ENCODE peak calls at places on chromosomes 7 and 10, in four cellular contexts. One of them, this sample, is unnamed.

GRCh38 chr10:126147866-126148578 is 240.3 kb downstream of the ADAM12 start:
- DNase-seq in GM23338: no peak
- DNase-seq in upper lobe of left lung: no peak
- DNase-seq in HFF-Myc: peak
- DNase-seq in this sample: peak

GRCh38 chr7:101138149-101138870 is 11.4 kb downstream of the SERPINE1 start:
- DNase-seq in GM23338: peak
- DNase-seq in upper lobe of left lung: peak
- DNase-seq in HFF-Myc: peak
- DNase-seq in this sample: peak

GRCh38 chr7:76351372-76351771 is 7.4 kb downstream of the YWHAG start:
- DNase-seq in GM23338: no peak
- DNase-seq in upper lobe of left lung: no peak
- DNase-seq in HFF-Myc: no peak
- DNase-seq in this sample: no peak

GRCh38 chr10:77363197-77363596 is 274.4 kb downstream of the KCNMA1 start:
- DNase-seq in GM23338: no peak
- DNase-seq in upper lobe of left lung: no peak
- DNase-seq in HFF-Myc: no peak
- DNase-seq in this sample: no peak

GRCh38 chr7:18727094-18727870 is 231.7 kb downstream of the HDAC9 start:
- DNase-seq in GM23338: no peak
- DNase-seq in upper lobe of left lung: no peak
- DNase-seq in HFF-Myc: no peak
- DNase-seq in this sample: no peak

GRCh38 chr10:108608860-108609259 is 1314.5 kb downstream of the XPNPEP1 start:
- DNase-seq in GM23338: no peak
- DNase-seq in upper lobe of left lung: no peak
- DNase-seq in HFF-Myc: no peak
- DNase-seq in this sample: no peak

GRCh38 chr7:68853254-68853653 is 745.0 kb upstream of the AUTS2 start:
- DNase-seq in GM23338: no peak
- DNase-seq in upper lobe of left lung: no peak
- DNase-seq in HFF-Myc: no peak
- DNase-seq in this sample: no peak

GRCh38 chr10:98910048-98910447 is 325.6 kb downstream of the HPSE2 start:
- DNase-seq in GM23338: no peak
- DNase-seq in upper lobe of left lung: no peak
- DNase-seq in HFF-Myc: no peak
- DNase-seq in this sample: no peak

GRCh38 chr10:88216976-88217375 is 353.6 kb downstream of the PTEN start:
- DNase-seq in GM23338: no peak
- DNase-seq in upper lobe of left lung: no peak
- DNase-seq in HFF-Myc: no peak
- DNase-seq in this sample: no peak

GRCh38 chr10:20185116-20185515 is 368.9 kb downstream of the PLXDC2 start:
- DNase-seq in GM23338: peak
- DNase-seq in upper lobe of left lung: no peak
- DNase-seq in HFF-Myc: no peak
- DNase-seq in this sample: no peak

GRCh38 chr10:86819567-86819966 is 63.1 kb downstream of the BMPR1A start:
- DNase-seq in GM23338: no peak
- DNase-seq in upper lobe of left lung: no peak
- DNase-seq in HFF-Myc: no peak
- DNase-seq in this sample: no peak

GRCh38 chr10:103238506-103239252 is 7.0 kb upstream of the RPEL1 start:
- DNase-seq in GM23338: peak
- DNase-seq in upper lobe of left lung: peak
- DNase-seq in HFF-Myc: no peak
- DNase-seq in this sample: peak
- TF ChIP-seq CTCF in GM23338: peak
- TF ChIP-seq CTCF in upper lobe of left lung: no peak
- TF ChIP-seq CTCF in HFF-Myc: peak
- TF ChIP-seq CTCF in this sample: peak

DNA sequence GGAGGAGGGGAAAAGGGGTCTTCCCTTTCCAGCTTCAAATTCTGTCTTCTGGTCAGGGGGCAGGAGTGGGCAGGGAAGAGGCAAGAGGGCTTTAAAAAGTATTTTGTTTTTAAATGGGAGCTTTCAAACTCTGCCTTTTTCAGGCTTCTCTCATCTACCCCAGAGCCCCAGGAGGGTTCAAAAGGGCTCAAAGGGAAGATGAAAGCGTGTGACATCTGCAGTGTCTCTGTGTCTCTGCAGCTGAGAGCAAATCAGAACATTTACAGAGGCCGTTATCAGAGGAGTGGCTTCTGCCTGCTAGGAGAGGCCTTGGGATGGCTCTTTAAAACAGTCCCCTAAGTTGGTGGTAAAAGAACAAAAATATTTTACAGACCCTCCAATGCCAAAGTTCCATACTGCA is 30.3 kb downstream of the TRIM8 start:
- DNase-seq in GM23338: no peak
- DNase-seq in upper lobe of left lung: no peak
- DNase-seq in HFF-Myc: no peak
- DNase-seq in this sample: no peak
- H3K4me3 ChIP-seq in GM23338: peak
- H3K4me3 ChIP-seq in upper lobe of left lung: peak
- H3K4me3 ChIP-seq in HFF-Myc: no peak
- H3K4me3 ChIP-seq in this sample: no peak

GRCh38 chr10:5776150-5776880 is 36.9 kb downstream of the GDI2 start:
- DNase-seq in GM23338: peak
- DNase-seq in upper lobe of left lung: no peak
- DNase-seq in HFF-Myc: no peak
- DNase-seq in this sample: no peak
- TF ChIP-seq CTCF in GM23338: peak
- TF ChIP-seq CTCF in upper lobe of left lung: no peak
- TF ChIP-seq CTCF in HFF-Myc: no peak
- TF ChIP-seq CTCF in this sample: peak

GRCh38 chr10:80132299-80133139 is at the start of gene PLAC9:
- DNase-seq in GM23338: peak
- DNase-seq in upper lobe of left lung: no peak
- DNase-seq in HFF-Myc: no peak
- DNase-seq in this sample: no peak
- H3K4me3 ChIP-seq in GM23338: peak
- H3K4me3 ChIP-seq in upper lobe of left lung: peak
- H3K4me3 ChIP-seq in HFF-Myc: peak
- H3K4me3 ChIP-seq in this sample: peak

GRCh38 chr10:83605783-83606182 is 533.5 kb upstream of the GHITM start:
- DNase-seq in GM23338: no peak
- DNase-seq in upper lobe of left lung: no peak
- DNase-seq in HFF-Myc: no peak
- DNase-seq in this sample: no peak

GRCh38 chr10:83603708-83604107 is 535.6 kb upstream of the GHITM start:
- DNase-seq in GM23338: no peak
- DNase-seq in upper lobe of left lung: no peak
- DNase-seq in HFF-Myc: no peak
- DNase-seq in this sample: no peak

GRCh38 chr10:83606275-83606674 is 533.0 kb upstream of the GHITM start:
- DNase-seq in GM23338: peak
- DNase-seq in upper lobe of left lung: no peak
- DNase-seq in HFF-Myc: peak
- DNase-seq in this sample: no peak

GRCh38 chr10:83612050-83612449 is 527.3 kb upstream of the GHITM start:
- DNase-seq in GM23338: no peak
- DNase-seq in upper lobe of left lung: no peak
- DNase-seq in HFF-Myc: no peak
- DNase-seq in this sample: peak

DNA sequence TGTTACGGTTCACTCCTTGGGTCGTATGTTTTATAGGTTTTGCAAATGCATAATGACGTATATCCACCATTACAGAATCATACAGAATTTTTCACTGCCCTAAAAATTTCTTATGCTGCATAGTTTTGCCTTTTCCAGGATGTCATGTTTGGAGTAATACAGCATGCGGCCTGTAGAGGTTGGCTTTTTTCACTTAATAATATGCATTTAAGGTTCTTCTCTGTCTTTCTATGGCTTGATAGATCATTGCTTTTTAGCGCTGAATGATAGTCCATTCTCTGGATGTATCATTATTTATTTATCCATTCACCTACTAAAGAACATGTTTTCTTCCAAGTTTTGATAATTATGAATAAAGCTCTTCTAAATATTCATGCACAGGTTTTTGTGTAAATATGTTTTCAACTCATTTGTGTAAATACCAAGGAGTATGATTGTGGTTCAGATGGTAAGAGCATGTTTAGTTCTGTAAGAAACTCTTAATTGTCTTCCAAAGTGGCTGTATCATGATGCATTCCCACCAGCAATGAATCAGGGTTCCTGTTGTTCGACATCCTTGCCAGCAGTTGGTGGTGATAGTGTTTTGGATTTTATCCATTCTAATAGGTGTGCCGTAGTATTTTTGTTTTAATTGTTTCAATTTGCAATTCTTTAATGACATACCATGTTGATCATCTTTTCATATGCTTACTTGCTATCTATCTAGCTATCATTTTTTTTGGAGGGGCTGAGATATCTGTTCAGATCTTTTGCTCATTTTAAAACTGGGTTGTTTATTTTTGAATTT is 531.2 kb upstream of the GHITM start:
- DNase-seq in GM23338: peak
- DNase-seq in upper lobe of left lung: no peak
- DNase-seq in HFF-Myc: no peak
- DNase-seq in this sample: peak
- TF ChIP-seq CTCF in GM23338: peak
- TF ChIP-seq CTCF in upper lobe of left lung: no peak
- TF ChIP-seq CTCF in HFF-Myc: no peak
- TF ChIP-seq CTCF in this sample: no peak

GRCh38 chr10:21401196-21401595 is 124.3 kb downstream of the SKIDA1 start:
- DNase-seq in GM23338: no peak
- DNase-seq in upper lobe of left lung: no peak
- DNase-seq in HFF-Myc: no peak
- DNase-seq in this sample: no peak

GRCh38 chr10:21399392-21400015 is 126.0 kb downstream of the SKIDA1 start:
- DNase-seq in GM23338: no peak
- DNase-seq in upper lobe of left lung: no peak
- DNase-seq in HFF-Myc: peak
- DNase-seq in this sample: peak

GRCh38 chr10:21402606-21403083 is 122.8 kb downstream of the SKIDA1 start:
- DNase-seq in GM23338: no peak
- DNase-seq in upper lobe of left lung: no peak
- DNase-seq in HFF-Myc: no peak
- DNase-seq in this sample: peak

GRCh38 chr10:21396889-21397288 is 128.6 kb downstream of the SKIDA1 start:
- DNase-seq in GM23338: no peak
- DNase-seq in upper lobe of left lung: no peak
- DNase-seq in HFF-Myc: no peak
- DNase-seq in this sample: no peak

DNA sequence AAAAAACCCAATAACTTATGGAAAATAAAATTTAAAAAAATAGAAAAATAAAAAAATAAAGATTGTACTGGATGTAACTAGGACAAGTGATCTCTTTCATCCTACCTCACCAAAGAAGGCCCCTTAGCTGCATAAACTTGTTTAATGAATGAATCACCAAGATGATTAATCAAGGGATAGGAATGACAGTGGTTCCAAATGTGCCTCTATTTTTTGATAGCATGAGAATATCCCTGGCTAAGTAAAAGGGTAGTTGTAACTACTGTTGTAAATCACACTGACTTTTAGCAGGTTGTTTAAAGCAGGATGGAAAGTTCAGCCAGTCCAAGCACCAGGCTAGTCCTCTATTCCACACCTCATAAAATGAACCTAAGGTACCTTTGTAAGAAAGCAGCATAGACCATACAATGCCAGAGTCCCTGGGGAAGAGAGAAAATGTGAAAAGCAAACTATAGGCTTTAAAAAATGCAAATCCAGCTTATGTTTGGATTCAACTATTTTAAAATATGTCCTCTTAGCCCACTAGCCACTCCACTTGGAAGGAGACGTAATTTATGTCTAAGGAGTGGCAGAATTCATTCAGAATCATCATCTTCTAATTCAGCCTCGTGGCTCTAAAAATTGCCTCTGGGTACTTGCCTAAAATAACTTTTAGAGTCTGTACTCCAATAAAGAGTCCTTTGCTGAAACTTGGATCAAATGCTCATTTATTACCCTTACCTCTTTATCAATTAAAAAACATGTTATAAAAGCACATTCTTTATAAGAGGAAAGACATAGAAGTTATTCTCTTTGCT is 126.7 kb downstream of the SKIDA1 start:
- DNase-seq in GM23338: no peak
- DNase-seq in upper lobe of left lung: no peak
- DNase-seq in HFF-Myc: peak
- DNase-seq in this sample: no peak
- H3K4me3 ChIP-seq in GM23338: no peak
- H3K4me3 ChIP-seq in upper lobe of left lung: no peak
- H3K4me3 ChIP-seq in HFF-Myc: no peak
- H3K4me3 ChIP-seq in this sample: no peak

DNA sequence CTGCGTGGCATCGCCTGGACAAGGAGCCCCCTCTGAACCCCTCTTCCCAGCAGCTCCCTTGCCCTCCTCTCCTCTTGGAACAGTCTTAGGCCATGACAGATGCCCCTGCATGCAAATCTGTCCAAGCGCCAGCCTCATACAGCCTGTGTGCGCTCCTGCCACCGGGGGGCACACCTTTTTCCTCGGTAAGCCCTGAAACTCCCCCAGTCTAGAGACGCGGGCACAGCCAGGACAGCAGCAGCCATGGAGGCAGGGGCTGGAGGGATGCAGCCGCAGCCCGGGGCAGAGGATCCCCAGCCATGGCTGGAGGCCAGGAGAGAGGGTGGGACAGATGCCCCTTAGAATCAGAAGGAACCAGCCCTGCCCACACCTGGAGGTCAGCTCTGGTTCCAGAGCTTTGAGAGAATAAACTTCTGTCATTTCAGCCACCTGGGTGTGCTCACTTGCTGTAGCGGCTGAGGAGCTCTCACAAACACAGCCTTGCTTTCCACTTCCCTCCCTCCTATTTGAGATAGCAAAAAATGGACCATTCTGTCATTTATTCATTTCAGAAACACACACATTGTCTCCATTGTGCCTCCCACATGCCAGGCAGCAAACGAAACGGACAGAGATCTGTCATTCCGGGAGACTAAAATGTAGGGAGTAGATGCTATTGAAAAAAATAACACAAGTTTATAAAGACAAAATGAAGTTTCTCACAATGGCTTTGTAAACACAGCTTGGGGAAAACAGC is 241.5 kb downstream of the WDR37 start:
- DNase-seq in GM23338: peak
- DNase-seq in upper lobe of left lung: no peak
- DNase-seq in HFF-Myc: no peak
- DNase-seq in this sample: no peak
- TF ChIP-seq CTCF in GM23338: peak
- TF ChIP-seq CTCF in upper lobe of left lung: no peak
- TF ChIP-seq CTCF in HFF-Myc: no peak
- TF ChIP-seq CTCF in this sample: no peak